ENCODE peak calls at places on chromosome 16, in four cellular contexts. E, B, D and C are unnamed samples.

GRCh38 chr16:53881371-53881770 is 177.4 kb downstream of the FTO start:
- DNase-seq in E (no peak), B (no peak), D (no peak), C (no peak)

GRCh38 chr16:5884339-5884738 is 786.7 kb upstream of the EEF2KMT start:
- DNase-seq in E (no peak), B (no peak), D (no peak), C (no peak)

GRCh38 chr16:65119905-65120341 is 1.9 kb downstream of the CDH11 start:
- DNase-seq in E (no peak), B (no peak), D (no peak), C (no peak)

GRCh38 chr16:88591577-88592021 is 21.4 kb downstream of the ZC3H18 start:
- DNase-seq in E (peak; percentile 61), B (no peak), D (no peak), C (no peak)

GRCh38 chr16:49617710-49618330 is 238.1 kb downstream of the ZNF423 start:
- DNase-seq in E (no peak), B (no peak), D (no peak), C (no peak)

GRCh38 chr16:5432166-5432565 is 334.6 kb upstream of the EEF2KMT start:
- DNase-seq in E (no peak), B (no peak), D (no peak), C (no peak)

GRCh38 chr16:68093816-68094613 is 8.8 kb downstream of the NFATC3 start:
- DNase-seq in E (no peak), B (no peak), D (no peak), C (no peak)

GRCh38 chr16:48687421-48688038 is 77.5 kb upstream of the N4BP1 start:
- DNase-seq in E (peak; percentile 27), B (peak; percentile 41), D (no peak), C (no peak)

GRCh38 chr16:62253926-62254325 is 217.7 kb upstream of the CDH8 start:
- DNase-seq in E (no peak), B (no peak), D (no peak), C (no peak)

GRCh38 chr16:89052824-89053724 is 40.6 kb upstream of the ACSF3 start:
- DNase-seq in E (no peak), B (no peak), D (no peak), C (no peak)

GRCh38 chr16:23975293-23975692 is 139.5 kb downstream of the PRKCB start:
- DNase-seq in E (no peak), B (no peak), D (no peak), C (no peak)

GRCh38 chr16:9042533-9042932 is 48.9 kb upstream of the HAPSTR1 start:
- DNase-seq in E (no peak), B (no peak), D (no peak), C (no peak)

GRCh38 chr16:54504372-54504771 is 217.8 kb upstream of the IRX3 start:
- DNase-seq in E (no peak), B (no peak), D (no peak), C (no peak)

GRCh38 chr16:67563708-67564468 is 1.6 kb downstream of the CTCF start:
- DNase-seq in E (peak; percentile 63), B (peak; percentile 62), D (no peak), C (no peak)

GRCh38 chr16:2962334-2963073 is 1.6 kb upstream of the KREMEN2 start:
- DNase-seq in E (no peak), B (no peak), D (no peak), C (no peak)

GRCh38 chr16:13919330-13919682 is 648 bp upstream of the ERCC4 start:
- DNase-seq in E (no peak), B (no peak), D (no peak), C (no peak)

GRCh38 chr16:13923703-13924298 is 3.8 kb downstream of the ERCC4 start:
- DNase-seq in E (no peak), B (no peak), D (no peak), C (peak; percentile 60)

GRCh38 chr16:13919683-13920509 is at the start of gene ERCC4:
- DNase-seq in E (peak; percentile 100), B (peak; percentile 99), D (peak; percentile 99), C (peak; percentile 95)

GRCh38 chr16:13920510-13920818 is 510 bp downstream of the ERCC4 start:
- DNase-seq in E (no peak), B (no peak), D (no peak), C (no peak)

DNA sequence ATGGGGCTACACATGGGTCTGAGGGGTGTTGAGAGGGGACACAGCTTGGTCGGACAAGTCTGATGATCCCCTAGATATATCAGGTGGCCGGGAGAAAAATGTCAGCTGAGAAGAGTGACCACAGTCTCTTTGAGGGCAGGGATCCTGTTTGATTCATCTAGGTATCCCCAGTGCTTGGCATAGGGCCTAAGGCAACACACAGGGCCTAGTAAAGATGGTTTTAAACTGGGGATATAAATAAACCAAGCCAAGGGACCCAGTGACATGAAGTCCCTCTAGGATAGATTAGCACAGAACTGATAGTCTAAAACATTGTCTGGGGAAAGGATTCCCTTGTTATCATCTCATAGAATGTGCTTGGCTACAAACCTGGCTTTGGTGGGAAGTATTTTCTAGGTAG is 1.4 kb downstream of the ERCC4 start:
- DNase-seq in E (no peak), B (no peak), D (no peak), C (no peak)
- H3K4me3 ChIP-seq in E (peak overlapping the region; percentile 96), B (no peak overlapping the region), D (no peak overlapping the region), C (no peak overlapping the region)

GRCh38 chr16:80384862-80385261 is 155.9 kb upstream of the DYNLRB2 start:
- DNase-seq in E (no peak), B (no peak), D (no peak), C (no peak)

GRCh38 chr16:80391095-80391494 is 149.7 kb upstream of the DYNLRB2 start:
- DNase-seq in E (no peak), B (no peak), D (no peak), C (no peak)

DNA sequence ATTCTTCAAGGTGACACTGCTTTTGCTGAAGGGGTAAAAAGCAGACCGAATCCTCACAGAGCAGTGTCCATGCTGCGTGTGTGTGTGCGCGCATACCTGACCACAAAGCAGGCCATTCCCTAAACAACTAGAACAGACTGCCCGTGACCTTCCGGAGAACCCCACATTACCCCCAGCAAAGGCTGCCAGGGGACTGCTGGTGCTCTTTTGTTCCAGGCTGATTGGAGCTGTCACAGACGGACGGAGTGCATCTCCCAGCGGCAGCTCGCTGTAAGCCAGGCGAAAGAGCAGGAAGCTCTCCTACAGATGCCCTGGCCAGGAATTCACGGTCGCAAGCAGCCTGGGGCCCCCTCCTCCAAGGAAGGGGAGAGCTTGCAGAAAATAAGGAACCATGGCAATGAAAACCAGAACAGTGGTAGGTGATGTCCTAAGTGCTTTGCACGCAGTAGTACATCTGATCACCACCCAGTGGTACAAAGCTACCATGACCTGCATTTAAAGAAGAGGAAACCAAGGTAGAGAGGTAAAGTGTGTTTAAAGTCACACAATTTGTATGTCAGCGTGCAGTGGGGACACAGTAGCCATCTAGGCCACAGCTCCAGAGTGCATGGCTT is 153.4 kb upstream of the DYNLRB2 start:
- DNase-seq in E (no peak), B (no peak), D (no peak), C (no peak)
- H3K27ac ChIP-seq in E (no peak overlapping the region), B (no peak overlapping the region), D (no peak overlapping the region), C (no peak overlapping the region)

GRCh38 chr16:73064996-73065349 is 17.0 kb upstream of the ZFHX3 start:
- DNase-seq in E (no peak), B (no peak), D (no peak), C (no peak)
- H3K4me3 ChIP-seq in E (peak overlapping the region; percentile 36), B (no peak overlapping the region), D (no peak overlapping the region), C (peak overlapping the region; percentile 38)

DNA sequence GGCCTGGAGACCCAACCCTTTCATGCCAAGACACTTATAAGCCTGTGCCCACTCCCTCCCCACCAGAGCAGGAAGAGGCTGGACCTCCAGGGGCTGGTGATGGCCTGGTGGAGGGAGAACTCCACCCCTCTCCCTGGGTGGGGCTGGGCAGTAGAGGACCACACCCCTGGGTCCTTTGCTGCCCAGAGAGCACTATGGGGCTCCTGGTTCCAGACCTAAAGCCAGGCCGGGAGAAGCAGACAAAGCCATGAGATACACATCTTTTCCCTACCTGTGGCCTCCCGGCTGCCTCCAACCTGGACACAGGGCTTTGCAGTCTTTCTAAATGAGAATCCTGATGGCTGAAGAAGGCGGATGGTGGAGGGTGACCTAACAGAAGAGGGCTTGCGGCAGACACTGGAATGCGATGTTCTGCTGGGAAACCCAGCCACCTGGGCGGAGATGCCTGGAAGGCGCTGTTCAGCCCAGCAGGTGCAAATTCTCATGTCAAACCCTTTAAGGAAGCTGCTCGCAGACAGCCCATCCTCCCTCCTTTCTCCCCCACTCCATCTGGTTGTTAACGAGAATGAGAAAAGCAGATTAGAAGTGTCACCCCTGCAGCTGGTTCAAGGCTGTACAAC is 43.9 kb upstream of the KIFC3 start:
- DNase-seq in E (no peak), B (no peak), D (peak; percentile 73), C (no peak)
- H3K27ac ChIP-seq in E (no peak overlapping the region), B (no peak overlapping the region), D (no peak overlapping the region), C (peak overlapping the region; percentile 100)

DNA sequence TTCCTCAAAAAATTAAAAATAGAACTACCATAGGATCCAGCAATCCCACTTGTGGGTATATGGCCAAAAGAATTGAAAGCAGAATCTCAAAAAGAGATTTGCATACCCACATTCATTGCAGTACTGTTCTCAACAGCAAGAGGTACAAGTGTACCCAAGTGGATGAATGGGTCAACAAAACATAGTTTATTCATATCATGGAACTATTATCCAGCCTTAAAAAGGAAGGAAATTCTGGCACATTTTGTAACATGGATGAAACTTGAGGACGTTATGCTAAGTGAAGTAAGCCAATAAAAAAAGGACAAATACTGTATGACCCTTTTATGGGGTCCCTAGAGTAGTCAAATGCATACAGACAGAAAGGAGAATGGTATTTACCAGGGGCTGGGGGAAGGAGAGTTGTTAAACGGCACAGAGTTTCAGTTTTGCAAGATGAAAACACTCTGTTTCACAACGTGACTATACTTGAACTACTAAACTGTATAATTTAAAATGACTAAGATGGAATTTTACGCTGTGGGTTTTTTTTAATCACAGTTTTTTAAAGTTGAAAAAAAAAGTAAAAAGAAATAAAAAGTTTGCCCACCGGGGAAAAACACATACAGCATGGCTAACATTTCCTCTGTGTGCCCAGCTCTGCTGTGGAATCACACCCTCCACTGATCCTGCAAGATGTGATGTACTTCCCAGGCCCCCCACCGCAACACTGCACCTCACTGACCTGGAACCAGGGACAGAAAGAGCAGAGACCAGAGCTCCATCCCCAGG is 6.1 kb downstream of the TVP23A start:
- DNase-seq in E (no peak), B (no peak), D (no peak), C (no peak)
- H3K4me3 ChIP-seq in E (no peak overlapping the region), B (no peak overlapping the region), D (no peak overlapping the region), C (no peak overlapping the region)

DNA sequence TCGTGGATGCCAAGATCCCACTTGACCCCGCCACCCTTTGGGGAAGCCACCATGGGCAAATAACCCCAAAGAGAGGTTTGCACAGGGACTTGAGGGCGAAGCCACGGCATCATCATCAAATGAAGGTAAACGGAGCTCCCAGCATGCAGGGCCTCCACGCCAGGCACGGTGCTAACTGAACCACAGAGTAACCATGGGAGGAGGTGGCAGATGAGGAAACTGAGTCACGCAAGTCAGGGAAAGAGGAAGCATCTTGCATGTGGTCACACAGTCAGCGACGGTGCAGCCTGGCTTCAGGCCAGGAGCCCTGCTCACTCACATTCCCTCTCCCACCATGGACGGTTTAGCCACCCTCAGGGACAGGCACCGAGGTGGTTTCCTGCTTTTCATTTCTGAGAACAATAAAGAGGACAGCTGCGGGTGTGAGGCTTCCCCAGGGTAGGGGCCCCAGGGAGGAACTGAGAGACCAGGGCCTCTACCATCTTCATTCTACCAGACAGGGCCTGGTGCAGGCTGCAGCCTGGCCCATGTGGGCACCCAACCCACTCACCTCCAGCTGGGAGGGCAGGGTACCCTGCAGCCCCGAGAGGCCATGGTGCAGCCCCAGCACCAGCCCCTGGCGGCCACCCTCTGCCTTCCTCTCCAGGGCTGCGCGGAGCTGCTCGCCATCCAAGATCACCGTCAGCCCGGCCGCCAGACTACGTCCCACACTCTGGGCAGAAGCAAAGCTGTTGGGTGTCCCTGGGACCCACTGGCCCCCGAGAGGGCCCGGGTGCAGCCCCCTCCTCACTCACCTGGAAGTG is 78.3 kb downstream of the RMI2 start:
- DNase-seq in E (no peak), B (no peak), D (no peak), C (no peak)
- H3K27ac ChIP-seq in E (no peak overlapping the region), B (no peak overlapping the region), D (no peak overlapping the region), C (no peak overlapping the region)

GRCh38 chr16:78200623-78201096 is 101.2 kb downstream of the WWOX start:
- DNase-seq in E (no peak), B (no peak), D (no peak), C (no peak)
- H3K4me3 ChIP-seq in E (no peak overlapping the region), B (no peak overlapping the region), D (no peak overlapping the region), C (no peak overlapping the region)